ENCODE peak calls at places on chromosomes 7 and 10, in six cellular contexts. One of them, this sample, is unnamed.
A peak's percentile ranks its signal among the peaks of the same experiment; 100 is the strongest.

GRCh38 chr10:62043493-62043938 is 142.0 kb downstream of the ARID5B start:
- DNase-seq in tibial nerve: no peak
- DNase-seq in suprapubic skin: no peak
- DNase-seq in small intestine: no peak
- DNase-seq in SJSA1: peak; percentile 78
- DNase-seq in mucosa of descending colon: no peak
- DNase-seq in this sample: no peak

GRCh38 chr7:108415821-108416536 is 40.3 kb downstream of the NRCAM start:
- DNase-seq in small intestine: no peak
- DNase-seq in tibial nerve: no peak
- DNase-seq in suprapubic skin: no peak
- DNase-seq in mucosa of descending colon: no peak
- DNase-seq in SJSA1: no peak
- DNase-seq in this sample: no peak

GRCh38 chr7:115146148-115146547 is 224.3 kb downstream of the MDFIC start:
- DNase-seq in SJSA1: no peak
- DNase-seq in mucosa of descending colon: no peak
- DNase-seq in tibial nerve: no peak
- DNase-seq in suprapubic skin: no peak
- DNase-seq in small intestine: no peak
- DNase-seq in this sample: no peak

GRCh38 chr7:33191326-33191725 is 62.0 kb downstream of the BBS9 start:
- DNase-seq in SJSA1: no peak
- DNase-seq in small intestine: peak; percentile 42
- DNase-seq in suprapubic skin: no peak
- DNase-seq in mucosa of descending colon: no peak
- DNase-seq in tibial nerve: no peak
- DNase-seq in this sample: no peak

GRCh38 chr10:29470355-29470705 is 164.4 kb downstream of the SVIL start:
- DNase-seq in SJSA1: no peak
- DNase-seq in small intestine: no peak
- DNase-seq in mucosa of descending colon: no peak
- DNase-seq in tibial nerve: no peak
- DNase-seq in suprapubic skin: no peak
- DNase-seq in this sample: peak; percentile 29

GRCh38 chr7:155380986-155381851 is 76.7 kb upstream of the EN2 start:
- DNase-seq in mucosa of descending colon: peak; percentile 17
- DNase-seq in suprapubic skin: no peak
- DNase-seq in small intestine: no peak
- DNase-seq in tibial nerve: no peak
- DNase-seq in SJSA1: no peak
- DNase-seq in this sample: no peak

GRCh38 chr10:109966961-109967738 is 40.6 kb upstream of the ADD3 start:
- DNase-seq in tibial nerve: no peak
- DNase-seq in suprapubic skin: no peak
- DNase-seq in mucosa of descending colon: no peak
- DNase-seq in small intestine: peak; percentile 56
- DNase-seq in SJSA1: peak; percentile 84
- DNase-seq in this sample: no peak

GRCh38 chr7:150737265-150738055 is at the start of gene GIMAP5:
- DNase-seq in tibial nerve: no peak
- DNase-seq in suprapubic skin: no peak
- DNase-seq in SJSA1: no peak
- DNase-seq in mucosa of descending colon: peak; percentile 55
- DNase-seq in small intestine: no peak
- DNase-seq in this sample: no peak

GRCh38 chr10:93577565-93577964 is 11.1 kb downstream of the FFAR4 start:
- DNase-seq in mucosa of descending colon: no peak
- DNase-seq in tibial nerve: no peak
- DNase-seq in SJSA1: no peak
- DNase-seq in small intestine: no peak
- DNase-seq in suprapubic skin: no peak
- DNase-seq in this sample: no peak

GRCh38 chr10:32940321-32941264 is 17.4 kb downstream of the ITGB1 start:
- DNase-seq in small intestine: no peak
- DNase-seq in mucosa of descending colon: no peak
- DNase-seq in tibial nerve: no peak
- DNase-seq in SJSA1: no peak
- DNase-seq in suprapubic skin: no peak
- DNase-seq in this sample: no peak
- H3K4me3 ChIP-seq in small intestine: no peak overlapping the region
- H3K4me3 ChIP-seq in mucosa of descending colon: no peak overlapping the region
- H3K4me3 ChIP-seq in tibial nerve: no peak overlapping the region
- H3K4me3 ChIP-seq in SJSA1: no peak overlapping the region
- H3K4me3 ChIP-seq in suprapubic skin: no peak overlapping the region
- H3K4me3 ChIP-seq in this sample: no peak overlapping the region

DNA sequence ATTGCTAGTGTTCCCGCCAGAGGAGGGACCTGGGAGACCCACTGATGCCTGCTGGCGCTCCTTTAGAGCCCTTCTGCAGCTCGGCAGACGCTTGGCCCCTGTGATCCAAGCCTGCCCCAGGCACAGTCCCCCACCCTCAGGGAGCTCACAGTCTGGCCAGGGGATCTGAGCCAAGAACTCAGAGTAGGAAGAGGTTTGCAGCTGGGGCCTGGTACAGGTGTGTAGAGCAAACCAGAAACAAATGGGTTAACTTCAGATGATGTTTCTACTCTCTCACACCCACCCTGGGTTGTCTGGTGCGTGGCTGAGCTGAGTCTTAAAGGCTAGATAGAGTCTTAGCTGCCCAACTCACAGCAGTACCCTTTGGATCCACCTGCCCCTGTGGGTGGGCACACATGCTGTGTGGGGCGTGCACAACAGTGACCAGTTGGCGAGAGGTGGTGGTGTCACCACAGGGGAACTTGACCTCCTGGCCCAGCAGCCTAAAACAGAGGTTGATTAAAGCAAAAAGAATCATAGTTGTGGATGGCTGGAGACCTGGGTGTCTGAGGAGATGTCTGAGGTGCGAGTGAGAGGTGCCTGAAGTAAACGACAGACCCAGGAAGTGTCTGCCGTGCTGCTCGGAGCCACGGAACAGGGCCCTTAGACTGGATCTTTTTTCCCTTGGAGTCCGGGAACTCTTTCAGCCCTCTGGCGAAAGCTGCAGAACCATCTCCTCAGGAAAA is 31.2 kb upstream of the SRGN start:
- DNase-seq in small intestine: no peak
- DNase-seq in suprapubic skin: no peak
- DNase-seq in mucosa of descending colon: no peak
- DNase-seq in tibial nerve: no peak
- DNase-seq in SJSA1: no peak
- DNase-seq in this sample: no peak
- H3K4me1 ChIP-seq in small intestine: no peaks in the 10 kb centered on the region
- H3K4me1 ChIP-seq in suprapubic skin: peaks cover 10% of the 10 kb centered on the region
- H3K4me1 ChIP-seq in mucosa of descending colon: no peaks in the 10 kb centered on the region
- H3K4me1 ChIP-seq in tibial nerve: peaks cover 18% of the 10 kb centered on the region
- H3K4me1 ChIP-seq in SJSA1: peaks cover 29% of the 10 kb centered on the region
- H3K4me1 ChIP-seq in this sample: no peaks in the 10 kb centered on the region

GRCh38 chr7:24025094-24025493 is 258.9 kb upstream of the NPY start:
- DNase-seq in suprapubic skin: no peak
- DNase-seq in small intestine: no peak
- DNase-seq in SJSA1: peak; percentile 53
- DNase-seq in mucosa of descending colon: no peak
- DNase-seq in tibial nerve: no peak
- DNase-seq in this sample: no peak
- H3K4me3 ChIP-seq in suprapubic skin: no peak overlapping the region
- H3K4me3 ChIP-seq in small intestine: no peak overlapping the region
- H3K4me3 ChIP-seq in SJSA1: no peak overlapping the region
- H3K4me3 ChIP-seq in mucosa of descending colon: no peak overlapping the region
- H3K4me3 ChIP-seq in tibial nerve: no peak overlapping the region
- H3K4me3 ChIP-seq in this sample: no peak overlapping the region

GRCh38 chr7:91864070-91864469 is 16.4 kb downstream of the MTERF1 start:
- DNase-seq in SJSA1: no peak
- DNase-seq in suprapubic skin: no peak
- DNase-seq in tibial nerve: no peak
- DNase-seq in small intestine: no peak
- DNase-seq in mucosa of descending colon: no peak
- DNase-seq in this sample: no peak

GRCh38 chr7:91872069-91872468 is 8.4 kb downstream of the MTERF1 start:
- DNase-seq in mucosa of descending colon: no peak
- DNase-seq in suprapubic skin: no peak
- DNase-seq in tibial nerve: no peak
- DNase-seq in SJSA1: no peak
- DNase-seq in small intestine: no peak
- DNase-seq in this sample: no peak

GRCh38 chr7:91872928-91873327 is 7.6 kb downstream of the MTERF1 start:
- DNase-seq in small intestine: no peak
- DNase-seq in suprapubic skin: no peak
- DNase-seq in tibial nerve: no peak
- DNase-seq in SJSA1: no peak
- DNase-seq in mucosa of descending colon: no peak
- DNase-seq in this sample: no peak

GRCh38 chr7:91866599-91867148 is 13.8 kb downstream of the MTERF1 start:
- DNase-seq in small intestine: no peak
- DNase-seq in tibial nerve: no peak
- DNase-seq in SJSA1: no peak
- DNase-seq in mucosa of descending colon: no peak
- DNase-seq in suprapubic skin: no peak
- DNase-seq in this sample: no peak

DNA sequence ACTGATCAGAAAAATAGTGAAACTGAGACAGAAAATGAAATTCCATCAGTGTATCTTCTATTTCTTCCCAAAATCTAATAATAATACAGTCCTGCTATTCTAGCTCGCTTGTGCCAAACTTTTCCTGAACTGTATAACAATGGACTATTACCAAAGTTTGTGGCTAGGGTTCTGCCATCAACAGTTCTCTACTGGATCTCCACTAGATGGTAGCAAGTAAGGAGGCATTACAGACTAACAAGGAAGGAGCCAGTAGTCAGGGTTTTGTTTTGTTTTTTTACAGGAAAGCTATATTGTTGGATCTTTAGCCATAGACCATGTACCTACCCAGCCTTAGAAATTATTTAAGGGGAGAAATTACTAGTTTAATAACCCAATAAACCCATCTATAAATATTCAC is 10.8 kb downstream of the MTERF1 start:
- DNase-seq in suprapubic skin: no peak
- DNase-seq in tibial nerve: no peak
- DNase-seq in SJSA1: no peak
- DNase-seq in mucosa of descending colon: no peak
- DNase-seq in small intestine: no peak
- DNase-seq in this sample: no peak
- H3K4me1 ChIP-seq in suprapubic skin: no peaks in the 10 kb centered on the region
- H3K4me1 ChIP-seq in tibial nerve: no peaks in the 10 kb centered on the region
- H3K4me1 ChIP-seq in SJSA1: no peaks in the 10 kb centered on the region
- H3K4me1 ChIP-seq in mucosa of descending colon: no peaks in the 10 kb centered on the region
- H3K4me1 ChIP-seq in small intestine: no peaks in the 10 kb centered on the region
- H3K4me1 ChIP-seq in this sample: no peaks in the 10 kb centered on the region

This sample was measured in iPS DF 6.9.